ENCODE peak calls at places on chromosomes 11 and 22, in five cellular contexts. One of them, this sample, is unnamed.
A peak's percentile ranks its signal among the peaks of the same experiment; 100 is the strongest.

GRCh38 chr22:24591286-24591830 is 1.5 kb downstream of the LRRC75B start:
- DNase-seq in AG09319: no peak
- DNase-seq in NCI-H526: no peak
- DNase-seq in activated CD8-positive, alpha-beta memory T cell treated with anti-CD3 and anti-CD28 coated beads, Interleukin-2, amount 10 ng/mL, durations not matched to agents 7 days and 5 days: no peak
- DNase-seq in activated T-helper 1 cell treated with anti-CD3 and anti-CD28 coated beads, Interleukin-2, amount 50 U/mL, for 16 hours: no peak
- DNase-seq in this sample: no peak

GRCh38 chr11:67745181-67745726 is 70.8 kb upstream of the ALDH3B2 start:
- DNase-seq in activated CD8-positive, alpha-beta memory T cell treated with anti-CD3 and anti-CD28 coated beads, Interleukin-2, amount 10 ng/mL, durations not matched to agents 7 days and 5 days: no peak
- DNase-seq in NCI-H526: no peak
- DNase-seq in AG09319: no peak
- DNase-seq in activated T-helper 1 cell treated with anti-CD3 and anti-CD28 coated beads, Interleukin-2, amount 50 U/mL, for 16 hours: no peak
- DNase-seq in this sample: no peak

GRCh38 chr22:19772422-19772672 is 11.8 kb downstream of the TBX1 start:
- DNase-seq in NCI-H526: no peak
- DNase-seq in AG09319: no peak
- DNase-seq in activated CD8-positive, alpha-beta memory T cell treated with anti-CD3 and anti-CD28 coated beads, Interleukin-2, amount 10 ng/mL, durations not matched to agents 7 days and 5 days: no peak
- DNase-seq in activated T-helper 1 cell treated with anti-CD3 and anti-CD28 coated beads, Interleukin-2, amount 50 U/mL, for 16 hours: no peak
- DNase-seq in this sample: no peak

GRCh38 chr11:17021550-17021949 is 7.3 kb upstream of the PLEKHA7 start:
- DNase-seq in NCI-H526: no peak
- DNase-seq in activated T-helper 1 cell treated with anti-CD3 and anti-CD28 coated beads, Interleukin-2, amount 50 U/mL, for 16 hours: no peak
- DNase-seq in activated CD8-positive, alpha-beta memory T cell treated with anti-CD3 and anti-CD28 coated beads, Interleukin-2, amount 10 ng/mL, durations not matched to agents 7 days and 5 days: no peak
- DNase-seq in AG09319: no peak
- DNase-seq in this sample: no peak

GRCh38 chr11:45045692-45046471 is 95.2 kb upstream of the TP53I11 start:
- DNase-seq in activated CD8-positive, alpha-beta memory T cell treated with anti-CD3 and anti-CD28 coated beads, Interleukin-2, amount 10 ng/mL, durations not matched to agents 7 days and 5 days: no peak
- DNase-seq in AG09319: peak; percentile 44
- DNase-seq in activated T-helper 1 cell treated with anti-CD3 and anti-CD28 coated beads, Interleukin-2, amount 50 U/mL, for 16 hours: no peak
- DNase-seq in NCI-H526: no peak
- DNase-seq in this sample: peak; percentile 66

GRCh38 chr11:40403321-40403720 is 1056.1 kb downstream of the LRRC4C start:
- DNase-seq in activated T-helper 1 cell treated with anti-CD3 and anti-CD28 coated beads, Interleukin-2, amount 50 U/mL, for 16 hours: no peak
- DNase-seq in NCI-H526: no peak
- DNase-seq in activated CD8-positive, alpha-beta memory T cell treated with anti-CD3 and anti-CD28 coated beads, Interleukin-2, amount 10 ng/mL, durations not matched to agents 7 days and 5 days: no peak
- DNase-seq in AG09319: no peak
- DNase-seq in this sample: no peak

GRCh38 chr11:130313383-130314183 is 1.1 kb downstream of the ZBTB44 start:
- DNase-seq in activated CD8-positive, alpha-beta memory T cell treated with anti-CD3 and anti-CD28 coated beads, Interleukin-2, amount 10 ng/mL, durations not matched to agents 7 days and 5 days: no peak
- DNase-seq in AG09319: no peak
- DNase-seq in activated T-helper 1 cell treated with anti-CD3 and anti-CD28 coated beads, Interleukin-2, amount 50 U/mL, for 16 hours: no peak
- DNase-seq in NCI-H526: peak; percentile 74
- DNase-seq in this sample: no peak

GRCh38 chr22:46329616-46330015 is 5.9 kb upstream of the TRMU start:
- DNase-seq in activated T-helper 1 cell treated with anti-CD3 and anti-CD28 coated beads, Interleukin-2, amount 50 U/mL, for 16 hours: no peak
- DNase-seq in NCI-H526: no peak
- DNase-seq in activated CD8-positive, alpha-beta memory T cell treated with anti-CD3 and anti-CD28 coated beads, Interleukin-2, amount 10 ng/mL, durations not matched to agents 7 days and 5 days: no peak
- DNase-seq in AG09319: no peak
- DNase-seq in this sample: no peak

GRCh38 chr11:82996966-82997606 is 74.6 kb downstream of the RAB30 start:
- DNase-seq in activated T-helper 1 cell treated with anti-CD3 and anti-CD28 coated beads, Interleukin-2, amount 50 U/mL, for 16 hours: no peak
- DNase-seq in NCI-H526: no peak
- DNase-seq in activated CD8-positive, alpha-beta memory T cell treated with anti-CD3 and anti-CD28 coated beads, Interleukin-2, amount 10 ng/mL, durations not matched to agents 7 days and 5 days: peak; percentile 57
- DNase-seq in AG09319: no peak
- DNase-seq in this sample: no peak

GRCh38 chr11:87463486-87464102 is 425.9 kb downstream of the TMEM135 start:
- DNase-seq in activated CD8-positive, alpha-beta memory T cell treated with anti-CD3 and anti-CD28 coated beads, Interleukin-2, amount 10 ng/mL, durations not matched to agents 7 days and 5 days: no peak
- DNase-seq in activated T-helper 1 cell treated with anti-CD3 and anti-CD28 coated beads, Interleukin-2, amount 50 U/mL, for 16 hours: no peak
- DNase-seq in NCI-H526: peak; percentile 83
- DNase-seq in AG09319: no peak
- DNase-seq in this sample: no peak

GRCh38 chr22:37193629-37194191 is 5.7 kb upstream of the C1QTNF6 start:
- DNase-seq in NCI-H526: no peak
- DNase-seq in activated CD8-positive, alpha-beta memory T cell treated with anti-CD3 and anti-CD28 coated beads, Interleukin-2, amount 10 ng/mL, durations not matched to agents 7 days and 5 days: peak; percentile 70
- DNase-seq in AG09319: no peak
- DNase-seq in activated T-helper 1 cell treated with anti-CD3 and anti-CD28 coated beads, Interleukin-2, amount 50 U/mL, for 16 hours: no peak
- DNase-seq in this sample: no peak

GRCh38 chr22:31748490-31748889 is 1.4 kb downstream of the PRR14L start:
- DNase-seq in AG09319: no peak
- DNase-seq in activated CD8-positive, alpha-beta memory T cell treated with anti-CD3 and anti-CD28 coated beads, Interleukin-2, amount 10 ng/mL, durations not matched to agents 7 days and 5 days: no peak
- DNase-seq in activated T-helper 1 cell treated with anti-CD3 and anti-CD28 coated beads, Interleukin-2, amount 50 U/mL, for 16 hours: no peak
- DNase-seq in NCI-H526: no peak
- DNase-seq in this sample: no peak

GRCh38 chr11:134036484-134037092 is 32.3 kb upstream of the JAM3 start:
- DNase-seq in NCI-H526: peak; percentile 67
- DNase-seq in activated T-helper 1 cell treated with anti-CD3 and anti-CD28 coated beads, Interleukin-2, amount 50 U/mL, for 16 hours: peak; percentile 9
- DNase-seq in activated CD8-positive, alpha-beta memory T cell treated with anti-CD3 and anti-CD28 coated beads, Interleukin-2, amount 10 ng/mL, durations not matched to agents 7 days and 5 days: no peak
- DNase-seq in AG09319: no peak
- DNase-seq in this sample: no peak

GRCh38 chr22:42440728-42441127 is 8.5 kb upstream of the NFAM1 start:
- DNase-seq in activated CD8-positive, alpha-beta memory T cell treated with anti-CD3 and anti-CD28 coated beads, Interleukin-2, amount 10 ng/mL, durations not matched to agents 7 days and 5 days: no peak
- DNase-seq in AG09319: no peak
- DNase-seq in NCI-H526: no peak
- DNase-seq in activated T-helper 1 cell treated with anti-CD3 and anti-CD28 coated beads, Interleukin-2, amount 50 U/mL, for 16 hours: no peak
- DNase-seq in this sample: no peak

GRCh38 chr11:134554861-134555260 is 142.8 kb upstream of the B3GAT1 start:
- DNase-seq in NCI-H526: no peak
- DNase-seq in AG09319: no peak
- DNase-seq in activated T-helper 1 cell treated with anti-CD3 and anti-CD28 coated beads, Interleukin-2, amount 50 U/mL, for 16 hours: no peak
- DNase-seq in activated CD8-positive, alpha-beta memory T cell treated with anti-CD3 and anti-CD28 coated beads, Interleukin-2, amount 10 ng/mL, durations not matched to agents 7 days and 5 days: peak; percentile 14
- DNase-seq in this sample: no peak

GRCh38 chr11:34671946-34672345 is 51.1 kb downstream of the EHF start:
- DNase-seq in NCI-H526: no peak
- DNase-seq in activated T-helper 1 cell treated with anti-CD3 and anti-CD28 coated beads, Interleukin-2, amount 50 U/mL, for 16 hours: no peak
- DNase-seq in activated CD8-positive, alpha-beta memory T cell treated with anti-CD3 and anti-CD28 coated beads, Interleukin-2, amount 10 ng/mL, durations not matched to agents 7 days and 5 days: no peak
- DNase-seq in AG09319: no peak
- DNase-seq in this sample: no peak

GRCh38 chr11:91984033-91984568 is 240.5 kb upstream of the FAT3 start:
- DNase-seq in activated CD8-positive, alpha-beta memory T cell treated with anti-CD3 and anti-CD28 coated beads, Interleukin-2, amount 10 ng/mL, durations not matched to agents 7 days and 5 days: no peak
- DNase-seq in AG09319: no peak
- DNase-seq in activated T-helper 1 cell treated with anti-CD3 and anti-CD28 coated beads, Interleukin-2, amount 50 U/mL, for 16 hours: no peak
- DNase-seq in NCI-H526: no peak
- DNase-seq in this sample: no peak

GRCh38 chr22:47174671-47175111 is 412.2 kb downstream of the TBC1D22A start:
- DNase-seq in activated CD8-positive, alpha-beta memory T cell treated with anti-CD3 and anti-CD28 coated beads, Interleukin-2, amount 10 ng/mL, durations not matched to agents 7 days and 5 days: no peak
- DNase-seq in AG09319: no peak
- DNase-seq in activated T-helper 1 cell treated with anti-CD3 and anti-CD28 coated beads, Interleukin-2, amount 50 U/mL, for 16 hours: no peak
- DNase-seq in NCI-H526: no peak
- DNase-seq in this sample: no peak

GRCh38 chr22:25628494-25628893 is 64.0 kb downstream of the GRK3 start:
- DNase-seq in AG09319: no peak
- DNase-seq in activated T-helper 1 cell treated with anti-CD3 and anti-CD28 coated beads, Interleukin-2, amount 50 U/mL, for 16 hours: no peak
- DNase-seq in NCI-H526: no peak
- DNase-seq in activated CD8-positive, alpha-beta memory T cell treated with anti-CD3 and anti-CD28 coated beads, Interleukin-2, amount 10 ng/mL, durations not matched to agents 7 days and 5 days: no peak
- DNase-seq in this sample: no peak

GRCh38 chr11:112339566-112339965 is 78.9 kb upstream of the PLET1 start:
- DNase-seq in NCI-H526: no peak
- DNase-seq in activated CD8-positive, alpha-beta memory T cell treated with anti-CD3 and anti-CD28 coated beads, Interleukin-2, amount 10 ng/mL, durations not matched to agents 7 days and 5 days: no peak
- DNase-seq in activated T-helper 1 cell treated with anti-CD3 and anti-CD28 coated beads, Interleukin-2, amount 50 U/mL, for 16 hours: no peak
- DNase-seq in AG09319: no peak
- DNase-seq in this sample: no peak

GRCh38 chr11:63599211-63600122 is 14.8 kb downstream of the PLAAT3 start:
- DNase-seq in activated T-helper 1 cell treated with anti-CD3 and anti-CD28 coated beads, Interleukin-2, amount 50 U/mL, for 16 hours: no peak
- DNase-seq in AG09319: peak; percentile 19
- DNase-seq in activated CD8-positive, alpha-beta memory T cell treated with anti-CD3 and anti-CD28 coated beads, Interleukin-2, amount 10 ng/mL, durations not matched to agents 7 days and 5 days: no peak
- DNase-seq in NCI-H526: no peak
- DNase-seq in this sample: no peak

GRCh38 chr22:43885319-43885671 is 6.5 kb downstream of the PNPLA5 start:
- DNase-seq in AG09319: no peak
- DNase-seq in NCI-H526: no peak
- DNase-seq in activated CD8-positive, alpha-beta memory T cell treated with anti-CD3 and anti-CD28 coated beads, Interleukin-2, amount 10 ng/mL, durations not matched to agents 7 days and 5 days: no peak
- DNase-seq in activated T-helper 1 cell treated with anti-CD3 and anti-CD28 coated beads, Interleukin-2, amount 50 U/mL, for 16 hours: no peak
- DNase-seq in this sample: peak; percentile 8

GRCh38 chr11:95415837-95416288 is 184.9 kb upstream of the SESN3 start:
- DNase-seq in activated CD8-positive, alpha-beta memory T cell treated with anti-CD3 and anti-CD28 coated beads, Interleukin-2, amount 10 ng/mL, durations not matched to agents 7 days and 5 days: no peak
- DNase-seq in AG09319: no peak
- DNase-seq in NCI-H526: no peak
- DNase-seq in activated T-helper 1 cell treated with anti-CD3 and anti-CD28 coated beads, Interleukin-2, amount 50 U/mL, for 16 hours: no peak
- DNase-seq in this sample: no peak

This sample was measured in dorsolateral prefrontal cortex.